ENCODE peak calls at places on chromosome X, in eight cellular contexts. One of them, this sample, is unnamed.

GRCh38 chrX:24145340-24146186 is 4.0 kb upstream of the ZFX start:
- DNase-seq in RWPE1: no peak
- DNase-seq in H4: peak
- DNase-seq in GM18507: no peak
- DNase-seq in HepG2: peak
- DNase-seq in head of caudate nucleus: no peak
- DNase-seq in iris pigment epithelial cell: peak
- DNase-seq in mucosa of gallbladder: no peak
- DNase-seq in this sample: no peak

GRCh38 chrX:29890004-29890403 is 325.4 kb upstream of the MAGEB2 start:
- DNase-seq in RWPE1: no peak
- DNase-seq in iris pigment epithelial cell: peak
- DNase-seq in H4: no peak
- DNase-seq in head of caudate nucleus: no peak
- DNase-seq in mucosa of gallbladder: no peak
- DNase-seq in HepG2: no peak
- DNase-seq in GM18507: no peak
- DNase-seq in this sample: no peak

GRCh38 chrX:9464435-9465371 is at the start of gene TBL1X:
- DNase-seq in iris pigment epithelial cell: peak
- DNase-seq in GM18507: no peak
- DNase-seq in RWPE1: no peak
- DNase-seq in HepG2: peak
- DNase-seq in H4: no peak
- DNase-seq in head of caudate nucleus: peak
- DNase-seq in mucosa of gallbladder: peak
- DNase-seq in this sample: peak

GRCh38 chrX:130120746-130121504 is 10.6 kb upstream of the ELF4 start:
- DNase-seq in GM18507: no peak
- DNase-seq in RWPE1: peak
- DNase-seq in mucosa of gallbladder: peak
- DNase-seq in head of caudate nucleus: peak
- DNase-seq in HepG2: peak
- DNase-seq in iris pigment epithelial cell: peak
- DNase-seq in H4: no peak
- DNase-seq in this sample: no peak

GRCh38 chrX:114976321-114976720 is 41.1 kb downstream of the IL13RA2 start:
- DNase-seq in H4: no peak
- DNase-seq in GM18507: no peak
- DNase-seq in iris pigment epithelial cell: peak
- DNase-seq in mucosa of gallbladder: no peak
- DNase-seq in head of caudate nucleus: no peak
- DNase-seq in HepG2: no peak
- DNase-seq in RWPE1: peak
- DNase-seq in this sample: no peak

GRCh38 chrX:7270018-7270417 is 122.1 kb upstream of the PUDP start:
- DNase-seq in GM18507: no peak
- DNase-seq in RWPE1: no peak
- DNase-seq in H4: no peak
- DNase-seq in mucosa of gallbladder: no peak
- DNase-seq in head of caudate nucleus: no peak
- DNase-seq in iris pigment epithelial cell: peak
- DNase-seq in HepG2: no peak
- DNase-seq in this sample: no peak

GRCh38 chrX:40091691-40092421 is 5.9 kb downstream of the BCOR start:
- DNase-seq in head of caudate nucleus: no peak
- DNase-seq in RWPE1: no peak
- DNase-seq in H4: no peak
- DNase-seq in mucosa of gallbladder: no peak
- DNase-seq in HepG2: no peak
- DNase-seq in iris pigment epithelial cell: no peak
- DNase-seq in GM18507: no peak
- DNase-seq in this sample: no peak

GRCh38 chrX:106897259-106897658 is 5.9 kb downstream of the RIPPLY1 start:
- DNase-seq in iris pigment epithelial cell: peak
- DNase-seq in head of caudate nucleus: no peak
- DNase-seq in GM18507: no peak
- DNase-seq in H4: peak
- DNase-seq in mucosa of gallbladder: no peak
- DNase-seq in RWPE1: no peak
- DNase-seq in HepG2: no peak
- DNase-seq in this sample: no peak

GRCh38 chrX:21974011-21974385 is 33.5 kb downstream of the SMS start:
- DNase-seq in GM18507: no peak
- DNase-seq in RWPE1: peak
- DNase-seq in HepG2: no peak
- DNase-seq in head of caudate nucleus: no peak
- DNase-seq in mucosa of gallbladder: no peak
- DNase-seq in H4: no peak
- DNase-seq in iris pigment epithelial cell: no peak
- DNase-seq in this sample: peak

GRCh38 chrX:110086916-110087484 is 84.1 kb downstream of the TMEM164 start:
- DNase-seq in RWPE1: peak
- DNase-seq in iris pigment epithelial cell: peak
- DNase-seq in HepG2: peak
- DNase-seq in GM18507: no peak
- DNase-seq in mucosa of gallbladder: no peak
- DNase-seq in H4: peak
- DNase-seq in head of caudate nucleus: no peak
- DNase-seq in this sample: no peak

GRCh38 chrX:8663325-8663724 is 68.6 kb downstream of the ANOS1 start:
- DNase-seq in H4: no peak
- DNase-seq in mucosa of gallbladder: no peak
- DNase-seq in RWPE1: no peak
- DNase-seq in HepG2: no peak
- DNase-seq in head of caudate nucleus: no peak
- DNase-seq in iris pigment epithelial cell: no peak
- DNase-seq in GM18507: no peak
- DNase-seq in this sample: no peak

GRCh38 chrX:143754183-143754582 is 33.6 kb upstream of the SPANXN2 start:
- DNase-seq in H4: no peak
- DNase-seq in GM18507: no peak
- DNase-seq in RWPE1: peak
- DNase-seq in head of caudate nucleus: no peak
- DNase-seq in HepG2: no peak
- DNase-seq in mucosa of gallbladder: no peak
- DNase-seq in iris pigment epithelial cell: no peak
- DNase-seq in this sample: no peak

GRCh38 chrX:1011632-1012283 is 200.7 kb downstream of the CRLF2 start:
- DNase-seq in HepG2: no peak
- DNase-seq in iris pigment epithelial cell: no peak
- DNase-seq in RWPE1: no peak
- DNase-seq in mucosa of gallbladder: no peak
- DNase-seq in head of caudate nucleus: no peak
- DNase-seq in H4: no peak
- DNase-seq in GM18507: no peak
- DNase-seq in this sample: no peak

GRCh38 chrX:10656214-10656613 is 35.8 kb upstream of the MID1 start:
- DNase-seq in head of caudate nucleus: no peak
- DNase-seq in mucosa of gallbladder: no peak
- DNase-seq in RWPE1: no peak
- DNase-seq in GM18507: no peak
- DNase-seq in HepG2: no peak
- DNase-seq in iris pigment epithelial cell: no peak
- DNase-seq in H4: no peak
- DNase-seq in this sample: no peak

GRCh38 chrX:121260568-121261240 is 213.3 kb downstream of the GLUD2 start:
- DNase-seq in iris pigment epithelial cell: no peak
- DNase-seq in RWPE1: no peak
- DNase-seq in GM18507: no peak
- DNase-seq in HepG2: no peak
- DNase-seq in mucosa of gallbladder: no peak
- DNase-seq in head of caudate nucleus: no peak
- DNase-seq in H4: no peak
- DNase-seq in this sample: no peak

GRCh38 chrX:52261463-52262194 is 76.9 kb downstream of the MAGED4 start:
- DNase-seq in HepG2: peak
- DNase-seq in H4: peak
- DNase-seq in mucosa of gallbladder: peak
- DNase-seq in head of caudate nucleus: peak
- DNase-seq in RWPE1: peak
- DNase-seq in GM18507: peak
- DNase-seq in iris pigment epithelial cell: peak
- DNase-seq in this sample: peak

GRCh38 chrX:133250184-133251080 is 32.3 kb upstream of the TFDP3 start:
- DNase-seq in H4: no peak
- DNase-seq in mucosa of gallbladder: peak
- DNase-seq in GM18507: no peak
- DNase-seq in head of caudate nucleus: no peak
- DNase-seq in HepG2: peak
- DNase-seq in iris pigment epithelial cell: no peak
- DNase-seq in RWPE1: no peak
- DNase-seq in this sample: no peak

GRCh38 chrX:79270401-79270800 is 96.7 kb downstream of the ITM2A start:
- DNase-seq in head of caudate nucleus: no peak
- DNase-seq in RWPE1: no peak
- DNase-seq in HepG2: no peak
- DNase-seq in iris pigment epithelial cell: no peak
- DNase-seq in mucosa of gallbladder: peak
- DNase-seq in GM18507: no peak
- DNase-seq in H4: no peak
- DNase-seq in this sample: peak

GRCh38 chrX:435536-436122 is 48.9 kb upstream of the PPP2R3B start:
- DNase-seq in H4: no peak
- DNase-seq in head of caudate nucleus: no peak
- DNase-seq in GM18507: no peak
- DNase-seq in iris pigment epithelial cell: no peak
- DNase-seq in HepG2: no peak
- DNase-seq in RWPE1: no peak
- DNase-seq in mucosa of gallbladder: no peak
- DNase-seq in this sample: no peak

GRCh38 chrX:9788908-9789307 is 2.7 kb downstream of the SHROOM2 start:
- DNase-seq in RWPE1: no peak
- DNase-seq in H4: peak
- DNase-seq in HepG2: peak
- DNase-seq in mucosa of gallbladder: no peak
- DNase-seq in iris pigment epithelial cell: peak
- DNase-seq in GM18507: no peak
- DNase-seq in head of caudate nucleus: no peak
- DNase-seq in this sample: peak